ENCODE peak calls at places on chromosomes 1 and 21, in four cellular contexts. K is colonic mucosa, L is lower lobe of right lung, A is esophagus muscularis mucosa. B is an unnamed sample.

GRCh38 chr1:236051107-236051885 is 13.6 kb downstream of the NID1 start:
- DNase-seq in K (no peak), L (no peak), A (no peak), B (no peak)

GRCh38 chr21:29078884-29079765 is 5.7 kb upstream of the CCT8 start:
- DNase-seq in K (peak), L (peak), A (no peak), B (no peak)

GRCh38 chr1:19437911-19438310 is 47.4 kb downstream of the CAPZB start:
- DNase-seq in K (no peak), L (peak), A (no peak), B (no peak)

GRCh38 chr21:27157097-27157496 is 190.2 kb upstream of the ADAMTS5 start:
- DNase-seq in K (no peak), L (no peak), A (no peak), B (no peak)

GRCh38 chr1:222829868-222830267 is 15.0 kb downstream of the DISP1 start:
- DNase-seq in K (no peak), L (no peak), A (no peak), B (no peak)

GRCh38 chr1:217911908-217912307 is 280.8 kb downstream of the SPATA17 start:
- DNase-seq in K (no peak), L (no peak), A (no peak), B (no peak)

GRCh38 chr1:69524010-69524409 is 43.7 kb upstream of the LRRC7 start:
- DNase-seq in K (no peak), L (no peak), A (no peak), B (no peak)

GRCh38 chr1:56676571-56677035 is 31.5 kb downstream of the PRKAA2 start:
- DNase-seq in K (no peak), L (no peak), A (no peak), B (peak)

GRCh38 chr21:34128674-34129038 is 55.3 kb downstream of the MRPS6 start:
- DNase-seq in K (no peak), L (no peak), A (no peak), B (no peak)

GRCh38 chr21:34130598-34130985 is 57.2 kb downstream of the MRPS6 start:
- DNase-seq in K (no peak), L (no peak), A (peak), B (no peak)

GRCh38 chr21:34129971-34130597 is 56.7 kb downstream of the MRPS6 start:
- DNase-seq in K (no peak), L (no peak), A (peak), B (no peak)

GRCh38 chr21:34128124-34128523 is 54.7 kb downstream of the MRPS6 start:
- DNase-seq in K (no peak), L (no peak), A (no peak), B (no peak)

GRCh38 chr21:34129039-34129891 is 55.9 kb downstream of the MRPS6 start:
- DNase-seq in K (peak), L (no peak), A (peak), B (peak)
- TF ChIP-seq CTCF in K (no peak), L (peak), A (peak), B (peak)

GRCh38 chr1:116855220-116855619 is 54.5 kb upstream of the PTGFRN start:
- DNase-seq in K (peak), L (no peak), A (no peak), B (no peak)
- H3K27ac ChIP-seq in K (no peak), L (no peak), A (peak), B (no peak)

DNA sequence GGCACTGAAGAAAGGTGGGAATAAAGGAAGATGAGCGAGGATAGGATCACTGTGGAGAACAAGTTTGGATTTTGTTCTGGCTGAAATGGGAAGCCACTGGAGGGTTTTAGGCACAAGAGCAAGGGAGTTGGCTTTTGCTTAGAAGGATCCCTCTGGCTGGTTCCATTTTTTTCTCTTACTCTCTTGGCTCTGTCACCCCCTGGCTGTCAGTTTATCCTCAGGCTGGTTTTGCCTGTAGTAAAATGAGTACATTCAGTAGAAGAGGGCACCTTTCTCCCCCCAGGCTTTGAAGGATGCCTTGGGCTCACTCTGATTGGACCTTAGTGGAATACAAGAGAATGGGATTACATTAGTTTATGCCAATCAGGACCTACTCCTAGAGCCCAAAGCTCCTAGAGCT is 17.1 kb downstream of the CACHD1 start:
- DNase-seq in K (no peak), L (no peak), A (no peak), B (no peak)
- TF ChIP-seq CTCF in K (no peak), L (no peak), A (no peak), B (no peak)

DNA sequence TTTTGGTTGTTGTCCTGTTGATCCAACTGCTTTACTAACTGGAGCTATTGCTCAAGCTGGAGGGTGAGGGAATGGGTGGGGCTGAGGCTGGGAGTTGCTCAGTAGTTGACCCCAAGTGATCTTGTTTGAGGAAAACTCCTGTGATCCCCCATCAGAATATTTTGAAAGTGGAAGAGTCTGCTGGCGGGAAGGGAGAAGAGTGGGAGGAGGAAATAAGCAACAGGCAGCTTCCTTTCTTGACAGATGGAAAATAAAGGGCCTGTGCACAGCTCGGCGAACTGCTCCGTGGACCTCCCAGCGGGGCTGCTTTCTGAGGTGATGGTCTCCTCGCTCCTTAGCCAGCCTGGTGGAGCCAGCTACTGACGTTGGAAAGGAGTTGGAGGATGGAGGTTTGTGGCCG is 199.1 kb upstream of the LMO4 start:
- DNase-seq in K (no peak), L (no peak), A (no peak), B (no peak)
- H3K27ac ChIP-seq in K (no peak), L (peak), A (peak), B (no peak)

DNA sequence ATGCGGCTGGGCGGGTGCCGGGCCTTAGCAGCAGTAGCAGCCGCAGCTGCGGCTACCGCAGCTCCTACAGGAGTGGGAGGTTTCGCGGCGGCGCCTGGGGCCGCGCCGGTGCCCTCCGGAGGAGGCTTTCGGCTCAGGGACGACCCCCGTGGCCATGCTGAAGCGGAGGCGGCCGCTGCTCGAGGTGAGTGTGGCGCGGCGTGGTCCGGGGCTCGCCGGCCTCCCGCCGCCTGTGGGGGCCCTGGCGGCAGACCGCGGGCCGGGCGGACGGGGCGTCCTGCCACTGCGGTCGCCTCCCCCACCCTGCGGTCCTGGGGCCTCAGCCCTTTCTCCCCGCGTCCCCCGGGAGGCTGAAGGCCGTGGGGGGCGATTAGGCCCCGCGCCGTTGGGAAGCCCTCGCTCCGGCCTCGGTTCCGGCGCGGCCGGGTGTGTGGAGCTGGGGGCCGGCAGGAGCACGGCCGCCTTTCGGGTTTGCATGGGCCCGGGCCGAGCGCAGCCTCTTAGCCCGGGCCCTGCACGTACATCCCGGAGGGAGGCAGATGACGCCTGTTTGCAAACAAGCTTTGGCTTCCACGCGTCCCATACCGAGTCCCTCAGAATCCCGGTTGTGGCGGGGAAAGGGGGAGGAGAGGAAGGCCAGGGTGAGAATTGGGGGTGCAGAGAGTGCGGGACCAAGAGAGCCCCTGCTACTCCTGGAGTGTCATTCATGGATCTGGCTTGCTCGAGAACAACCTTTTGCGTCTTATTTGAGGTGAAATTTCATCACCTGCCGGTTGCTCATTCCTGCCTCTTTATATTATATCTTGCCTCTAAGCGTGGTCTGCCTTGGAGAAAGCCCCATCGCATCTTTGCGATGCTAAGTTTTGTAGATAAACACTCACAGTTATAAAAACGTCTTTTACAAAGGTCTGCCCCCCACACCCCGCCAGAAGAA is 598 bp downstream of the ZFYVE9 start:
- DNase-seq in K (peak), L (peak), A (no peak), B (peak)
- TF ChIP-seq CTCF in K (no peak), L (no peak), A (no peak), B (peak)

B was measured in RWPE1.